ENCODE peak calls at places on chromosomes 11 and 22, in six cellular contexts. W is stimulated activated CD8-positive, alpha-beta memory T cell treated with anti-CD3 and anti-CD28 coated beads, Interleukin-4, amount 100 ng/mL, for 1 hour; N is NCI-H510A treated with DMSO at 0.1 percent for 48 hours; G is LoVo; M is PC-3; B is left cardiac atrium. I is an unnamed sample.

GRCh38 chr11:118912742-118913410 is 12.8 kb downstream of the BCL9L start:
- DNase-seq in N (no peak), W (no peak), M (peak; percentile 43), B (no peak), G (peak; percentile 35), I (no peak)

GRCh38 chr22:42299586-42300285 is 29.3 kb upstream of the TCF20 start:
- DNase-seq in B (no peak), N (no peak), G (no peak), W (no peak), M (no peak), I (peak; percentile 55)

GRCh38 chr11:12275818-12276217 is 101.6 kb upstream of the PARVA start:
- DNase-seq in G (no peak), B (no peak), M (no peak), W (no peak), N (no peak), I (no peak)

GRCh38 chr22:19745155-19746133 is 15.1 kb upstream of the TBX1 start:
- DNase-seq in N (no peak), W (no peak), M (no peak), G (no peak), B (peak; percentile 77), I (no peak)

GRCh38 chr11:67001332-67001731 is 21.6 kb upstream of the SYT12 start:
- DNase-seq in G (no peak), B (no peak), W (no peak), N (no peak), M (no peak), I (no peak)

GRCh38 chr22:26360169-26360885 is 68.7 kb upstream of the ASPHD2 start:
- DNase-seq in N (peak; percentile 46), W (peak; percentile 30), G (peak; percentile 62), B (peak; percentile 55), M (peak; percentile 79), I (peak; percentile 49)

GRCh38 chr11:102414559-102414958 is 38.0 kb downstream of the TMEM123 start:
- DNase-seq in B (no peak), M (no peak), G (no peak), N (peak; percentile 84), W (no peak), I (no peak)

GRCh38 chr11:121892863-121893262 is 223.2 kb downstream of the BLID start:
- DNase-seq in G (peak; percentile 34), B (no peak), N (no peak), M (peak; percentile 34), W (no peak), I (no peak)

GRCh38 chr22:37237371-37238268 is 6.4 kb downstream of the RAC2 start:
- DNase-seq in M (no peak), N (no peak), G (no peak), B (no peak), W (no peak), I (no peak)

I was measured in GM13977.